ENCODE peak calls at places on chromosomes 5 and 9, in ten cellular contexts. One of them, this sample, is unnamed.

GRCh38 chr5:123261752-123262151 is 161.5 kb downstream of the CEP120 start:
- DNase-seq in NCI-H1092: no peak
- DNase-seq in endothelial cell: no peak
- DNase-seq in stimulated activated CD8-positive, alpha-beta memory T cell treated with anti-CD3 and anti-CD28 coated beads, Interleukin-4, amount 100 ng/mL, for 4 hours: no peak
- DNase-seq in GM12865: no peak
- DNase-seq in body of pancreas: no peak
- DNase-seq in substantia nigra: no peak
- DNase-seq in NCI-H774: no peak
- DNase-seq in activated CD4-positive, alpha-beta T cell treated with anti-CD3 and anti-CD28 coated beads, Interleukin-2, amount 50 U/mL, for 1 hour: no peak
- DNase-seq in SK-MEL-5: no peak
- DNase-seq in this sample: peak; percentile 52

GRCh38 chr9:68473790-68474189 is 66.9 kb downstream of the TMEM252 start:
- DNase-seq in NCI-H1092: no peak
- DNase-seq in endothelial cell: no peak
- DNase-seq in stimulated activated CD8-positive, alpha-beta memory T cell treated with anti-CD3 and anti-CD28 coated beads, Interleukin-4, amount 100 ng/mL, for 4 hours: no peak
- DNase-seq in GM12865: no peak
- DNase-seq in body of pancreas: no peak
- DNase-seq in substantia nigra: no peak
- DNase-seq in NCI-H774: no peak
- DNase-seq in activated CD4-positive, alpha-beta T cell treated with anti-CD3 and anti-CD28 coated beads, Interleukin-2, amount 50 U/mL, for 1 hour: no peak
- DNase-seq in SK-MEL-5: no peak
- DNase-seq in this sample: no peak

GRCh38 chr5:41707853-41708603 is 162.2 kb downstream of the OXCT1 start:
- DNase-seq in NCI-H1092: no peak
- DNase-seq in endothelial cell: peak; percentile 9
- DNase-seq in stimulated activated CD8-positive, alpha-beta memory T cell treated with anti-CD3 and anti-CD28 coated beads, Interleukin-4, amount 100 ng/mL, for 4 hours: no peak
- DNase-seq in GM12865: peak; percentile 54
- DNase-seq in body of pancreas: no peak
- DNase-seq in substantia nigra: no peak
- DNase-seq in NCI-H774: no peak
- DNase-seq in activated CD4-positive, alpha-beta T cell treated with anti-CD3 and anti-CD28 coated beads, Interleukin-2, amount 50 U/mL, for 1 hour: no peak
- DNase-seq in SK-MEL-5: peak; percentile 82
- DNase-seq in this sample: peak; percentile 76

GRCh38 chr5:151066920-151067319 is 13.9 kb downstream of the TNIP1 start:
- DNase-seq in NCI-H1092: no peak
- DNase-seq in endothelial cell: no peak
- DNase-seq in stimulated activated CD8-positive, alpha-beta memory T cell treated with anti-CD3 and anti-CD28 coated beads, Interleukin-4, amount 100 ng/mL, for 4 hours: no peak
- DNase-seq in GM12865: no peak
- DNase-seq in body of pancreas: no peak
- DNase-seq in substantia nigra: no peak
- DNase-seq in NCI-H774: no peak
- DNase-seq in activated CD4-positive, alpha-beta T cell treated with anti-CD3 and anti-CD28 coated beads, Interleukin-2, amount 50 U/mL, for 1 hour: no peak
- DNase-seq in SK-MEL-5: no peak
- DNase-seq in this sample: no peak

GRCh38 chr5:158287643-158288228 is 428.8 kb upstream of the CLINT1 start:
- DNase-seq in NCI-H1092: peak; percentile 5
- DNase-seq in endothelial cell: no peak
- DNase-seq in stimulated activated CD8-positive, alpha-beta memory T cell treated with anti-CD3 and anti-CD28 coated beads, Interleukin-4, amount 100 ng/mL, for 4 hours: no peak
- DNase-seq in GM12865: no peak
- DNase-seq in body of pancreas: peak; percentile 16
- DNase-seq in substantia nigra: no peak
- DNase-seq in NCI-H774: no peak
- DNase-seq in activated CD4-positive, alpha-beta T cell treated with anti-CD3 and anti-CD28 coated beads, Interleukin-2, amount 50 U/mL, for 1 hour: no peak
- DNase-seq in SK-MEL-5: no peak
- DNase-seq in this sample: peak; percentile 72

GRCh38 chr9:90916147-90916734 is 114.6 kb downstream of the SYK start:
- DNase-seq in NCI-H1092: no peak
- DNase-seq in endothelial cell: no peak
- DNase-seq in stimulated activated CD8-positive, alpha-beta memory T cell treated with anti-CD3 and anti-CD28 coated beads, Interleukin-4, amount 100 ng/mL, for 4 hours: no peak
- DNase-seq in GM12865: no peak
- DNase-seq in body of pancreas: no peak
- DNase-seq in substantia nigra: no peak
- DNase-seq in NCI-H774: no peak
- DNase-seq in activated CD4-positive, alpha-beta T cell treated with anti-CD3 and anti-CD28 coated beads, Interleukin-2, amount 50 U/mL, for 1 hour: no peak
- DNase-seq in SK-MEL-5: no peak
- DNase-seq in this sample: peak; percentile 73

GRCh38 chr9:131275332-131276106 is 791 bp downstream of the FAM78A start:
- DNase-seq in NCI-H1092: no peak
- DNase-seq in endothelial cell: peak; percentile 57
- DNase-seq in stimulated activated CD8-positive, alpha-beta memory T cell treated with anti-CD3 and anti-CD28 coated beads, Interleukin-4, amount 100 ng/mL, for 4 hours: no peak
- DNase-seq in GM12865: peak; percentile 76
- DNase-seq in body of pancreas: no peak
- DNase-seq in substantia nigra: no peak
- DNase-seq in NCI-H774: no peak
- DNase-seq in activated CD4-positive, alpha-beta T cell treated with anti-CD3 and anti-CD28 coated beads, Interleukin-2, amount 50 U/mL, for 1 hour: no peak
- DNase-seq in SK-MEL-5: no peak
- DNase-seq in this sample: no peak

GRCh38 chr5:72467987-72468386 is 39.2 kb downstream of the ZNF366 start:
- DNase-seq in NCI-H1092: no peak
- DNase-seq in endothelial cell: no peak
- DNase-seq in stimulated activated CD8-positive, alpha-beta memory T cell treated with anti-CD3 and anti-CD28 coated beads, Interleukin-4, amount 100 ng/mL, for 4 hours: no peak
- DNase-seq in GM12865: no peak
- DNase-seq in body of pancreas: no peak
- DNase-seq in substantia nigra: no peak
- DNase-seq in NCI-H774: no peak
- DNase-seq in activated CD4-positive, alpha-beta T cell treated with anti-CD3 and anti-CD28 coated beads, Interleukin-2, amount 50 U/mL, for 1 hour: no peak
- DNase-seq in SK-MEL-5: no peak
- DNase-seq in this sample: peak; percentile 40

GRCh38 chr9:7045361-7045760 is 287.6 kb downstream of the KDM4C start:
- DNase-seq in NCI-H1092: no peak
- DNase-seq in endothelial cell: no peak
- DNase-seq in stimulated activated CD8-positive, alpha-beta memory T cell treated with anti-CD3 and anti-CD28 coated beads, Interleukin-4, amount 100 ng/mL, for 4 hours: no peak
- DNase-seq in GM12865: no peak
- DNase-seq in body of pancreas: no peak
- DNase-seq in substantia nigra: no peak
- DNase-seq in NCI-H774: no peak
- DNase-seq in activated CD4-positive, alpha-beta T cell treated with anti-CD3 and anti-CD28 coated beads, Interleukin-2, amount 50 U/mL, for 1 hour: no peak
- DNase-seq in SK-MEL-5: no peak
- DNase-seq in this sample: peak; percentile 34

GRCh38 chr5:74875994-74876791 is 10.0 kb upstream of the FAM169A start:
- DNase-seq in NCI-H1092: no peak
- DNase-seq in endothelial cell: no peak
- DNase-seq in stimulated activated CD8-positive, alpha-beta memory T cell treated with anti-CD3 and anti-CD28 coated beads, Interleukin-4, amount 100 ng/mL, for 4 hours: no peak
- DNase-seq in GM12865: no peak
- DNase-seq in body of pancreas: no peak
- DNase-seq in substantia nigra: no peak
- DNase-seq in NCI-H774: no peak
- DNase-seq in activated CD4-positive, alpha-beta T cell treated with anti-CD3 and anti-CD28 coated beads, Interleukin-2, amount 50 U/mL, for 1 hour: no peak
- DNase-seq in SK-MEL-5: no peak
- DNase-seq in this sample: no peak

GRCh38 chr9:34254966-34255825 is 73.9 kb downstream of the KIF24 start:
- DNase-seq in NCI-H1092: no peak
- DNase-seq in endothelial cell: no peak
- DNase-seq in stimulated activated CD8-positive, alpha-beta memory T cell treated with anti-CD3 and anti-CD28 coated beads, Interleukin-4, amount 100 ng/mL, for 4 hours: no peak
- DNase-seq in GM12865: no peak
- DNase-seq in body of pancreas: peak; percentile 39
- DNase-seq in substantia nigra: no peak
- DNase-seq in NCI-H774: no peak
- DNase-seq in activated CD4-positive, alpha-beta T cell treated with anti-CD3 and anti-CD28 coated beads, Interleukin-2, amount 50 U/mL, for 1 hour: no peak
- DNase-seq in SK-MEL-5: no peak
- DNase-seq in this sample: peak; percentile 39

GRCh38 chr9:6506571-6506970 is 93.6 kb downstream of the UHRF2 start:
- DNase-seq in NCI-H1092: no peak
- DNase-seq in endothelial cell: no peak
- DNase-seq in stimulated activated CD8-positive, alpha-beta memory T cell treated with anti-CD3 and anti-CD28 coated beads, Interleukin-4, amount 100 ng/mL, for 4 hours: no peak
- DNase-seq in GM12865: no peak
- DNase-seq in body of pancreas: no peak
- DNase-seq in substantia nigra: no peak
- DNase-seq in NCI-H774: no peak
- DNase-seq in activated CD4-positive, alpha-beta T cell treated with anti-CD3 and anti-CD28 coated beads, Interleukin-2, amount 50 U/mL, for 1 hour: no peak
- DNase-seq in SK-MEL-5: peak; percentile 36
- DNase-seq in this sample: peak; percentile 48

GRCh38 chr5:147190236-147190815 is 44.5 kb upstream of the STK32A start:
- DNase-seq in NCI-H1092: no peak
- DNase-seq in endothelial cell: no peak
- DNase-seq in stimulated activated CD8-positive, alpha-beta memory T cell treated with anti-CD3 and anti-CD28 coated beads, Interleukin-4, amount 100 ng/mL, for 4 hours: no peak
- DNase-seq in GM12865: no peak
- DNase-seq in body of pancreas: peak; percentile 56
- DNase-seq in substantia nigra: no peak
- DNase-seq in NCI-H774: no peak
- DNase-seq in activated CD4-positive, alpha-beta T cell treated with anti-CD3 and anti-CD28 coated beads, Interleukin-2, amount 50 U/mL, for 1 hour: no peak
- DNase-seq in SK-MEL-5: peak; percentile 37
- DNase-seq in this sample: no peak

GRCh38 chr5:53482717-53483638 is 2.5 kb downstream of the FST start:
- DNase-seq in NCI-H1092: no peak
- DNase-seq in endothelial cell: peak; percentile 40
- DNase-seq in stimulated activated CD8-positive, alpha-beta memory T cell treated with anti-CD3 and anti-CD28 coated beads, Interleukin-4, amount 100 ng/mL, for 4 hours: no peak
- DNase-seq in GM12865: peak; percentile 29
- DNase-seq in body of pancreas: peak; percentile 10
- DNase-seq in substantia nigra: no peak
- DNase-seq in NCI-H774: no peak
- DNase-seq in activated CD4-positive, alpha-beta T cell treated with anti-CD3 and anti-CD28 coated beads, Interleukin-2, amount 50 U/mL, for 1 hour: no peak
- DNase-seq in SK-MEL-5: peak; percentile 11
- DNase-seq in this sample: peak; percentile 53

GRCh38 chr9:94945191-94946144 is 219.0 kb downstream of the AOPEP start:
- DNase-seq in NCI-H1092: no peak
- DNase-seq in endothelial cell: no peak
- DNase-seq in stimulated activated CD8-positive, alpha-beta memory T cell treated with anti-CD3 and anti-CD28 coated beads, Interleukin-4, amount 100 ng/mL, for 4 hours: no peak
- DNase-seq in GM12865: no peak
- DNase-seq in body of pancreas: peak; percentile 59
- DNase-seq in substantia nigra: peak; percentile 15
- DNase-seq in NCI-H774: no peak
- DNase-seq in activated CD4-positive, alpha-beta T cell treated with anti-CD3 and anti-CD28 coated beads, Interleukin-2, amount 50 U/mL, for 1 hour: no peak
- DNase-seq in SK-MEL-5: no peak
- DNase-seq in this sample: peak; percentile 96

GRCh38 chr9:121326130-121326838 is 43.8 kb downstream of the STOM start:
- DNase-seq in NCI-H1092: no peak
- DNase-seq in endothelial cell: no peak
- DNase-seq in stimulated activated CD8-positive, alpha-beta memory T cell treated with anti-CD3 and anti-CD28 coated beads, Interleukin-4, amount 100 ng/mL, for 4 hours: no peak
- DNase-seq in GM12865: no peak
- DNase-seq in body of pancreas: peak; percentile 57
- DNase-seq in substantia nigra: peak; percentile 23
- DNase-seq in NCI-H774: no peak
- DNase-seq in activated CD4-positive, alpha-beta T cell treated with anti-CD3 and anti-CD28 coated beads, Interleukin-2, amount 50 U/mL, for 1 hour: no peak
- DNase-seq in SK-MEL-5: no peak
- DNase-seq in this sample: peak; percentile 44

GRCh38 chr9:121304707-121305106 is 36.7 kb downstream of the GSN start:
- DNase-seq in NCI-H1092: no peak
- DNase-seq in endothelial cell: no peak
- DNase-seq in stimulated activated CD8-positive, alpha-beta memory T cell treated with anti-CD3 and anti-CD28 coated beads, Interleukin-4, amount 100 ng/mL, for 4 hours: no peak
- DNase-seq in GM12865: no peak
- DNase-seq in body of pancreas: no peak
- DNase-seq in substantia nigra: no peak
- DNase-seq in NCI-H774: no peak
- DNase-seq in activated CD4-positive, alpha-beta T cell treated with anti-CD3 and anti-CD28 coated beads, Interleukin-2, amount 50 U/mL, for 1 hour: no peak
- DNase-seq in SK-MEL-5: no peak
- DNase-seq in this sample: no peak

GRCh38 chr5:58754250-58754649 is 171.4 kb downstream of the RAB3C start:
- DNase-seq in NCI-H1092: no peak
- DNase-seq in endothelial cell: no peak
- DNase-seq in stimulated activated CD8-positive, alpha-beta memory T cell treated with anti-CD3 and anti-CD28 coated beads, Interleukin-4, amount 100 ng/mL, for 4 hours: no peak
- DNase-seq in GM12865: no peak
- DNase-seq in body of pancreas: no peak
- DNase-seq in substantia nigra: no peak
- DNase-seq in NCI-H774: no peak
- DNase-seq in activated CD4-positive, alpha-beta T cell treated with anti-CD3 and anti-CD28 coated beads, Interleukin-2, amount 50 U/mL, for 1 hour: no peak
- DNase-seq in SK-MEL-5: no peak
- DNase-seq in this sample: no peak

GRCh38 chr5:65326912-65327311 is 154.8 kb downstream of the ADAMTS6 start:
- DNase-seq in NCI-H1092: no peak
- DNase-seq in endothelial cell: no peak
- DNase-seq in stimulated activated CD8-positive, alpha-beta memory T cell treated with anti-CD3 and anti-CD28 coated beads, Interleukin-4, amount 100 ng/mL, for 4 hours: no peak
- DNase-seq in GM12865: no peak
- DNase-seq in body of pancreas: no peak
- DNase-seq in substantia nigra: no peak
- DNase-seq in NCI-H774: no peak
- DNase-seq in activated CD4-positive, alpha-beta T cell treated with anti-CD3 and anti-CD28 coated beads, Interleukin-2, amount 50 U/mL, for 1 hour: no peak
- DNase-seq in SK-MEL-5: no peak
- DNase-seq in this sample: peak; percentile 69

GRCh38 chr9:109447329-109448076 is 50.6 kb downstream of the PTPN3 start:
- DNase-seq in NCI-H1092: no peak
- DNase-seq in endothelial cell: no peak
- DNase-seq in stimulated activated CD8-positive, alpha-beta memory T cell treated with anti-CD3 and anti-CD28 coated beads, Interleukin-4, amount 100 ng/mL, for 4 hours: no peak
- DNase-seq in GM12865: peak; percentile 14
- DNase-seq in body of pancreas: no peak
- DNase-seq in substantia nigra: no peak
- DNase-seq in NCI-H774: no peak
- DNase-seq in activated CD4-positive, alpha-beta T cell treated with anti-CD3 and anti-CD28 coated beads, Interleukin-2, amount 50 U/mL, for 1 hour: no peak
- DNase-seq in SK-MEL-5: peak; percentile 60
- DNase-seq in this sample: no peak

GRCh38 chr9:130298663-130299279 is 33.2 kb downstream of the HMCN2 start:
- DNase-seq in NCI-H1092: no peak
- DNase-seq in endothelial cell: peak; percentile 36
- DNase-seq in stimulated activated CD8-positive, alpha-beta memory T cell treated with anti-CD3 and anti-CD28 coated beads, Interleukin-4, amount 100 ng/mL, for 4 hours: no peak
- DNase-seq in GM12865: no peak
- DNase-seq in body of pancreas: no peak
- DNase-seq in substantia nigra: no peak
- DNase-seq in NCI-H774: no peak
- DNase-seq in activated CD4-positive, alpha-beta T cell treated with anti-CD3 and anti-CD28 coated beads, Interleukin-2, amount 50 U/mL, for 1 hour: no peak
- DNase-seq in SK-MEL-5: no peak
- DNase-seq in this sample: no peak

GRCh38 chr9:129093602-129094386 is 12.9 kb downstream of the DOLPP1 start:
- DNase-seq in NCI-H1092: no peak
- DNase-seq in endothelial cell: no peak
- DNase-seq in stimulated activated CD8-positive, alpha-beta memory T cell treated with anti-CD3 and anti-CD28 coated beads, Interleukin-4, amount 100 ng/mL, for 4 hours: no peak
- DNase-seq in GM12865: no peak
- DNase-seq in body of pancreas: no peak
- DNase-seq in substantia nigra: no peak
- DNase-seq in NCI-H774: no peak
- DNase-seq in activated CD4-positive, alpha-beta T cell treated with anti-CD3 and anti-CD28 coated beads, Interleukin-2, amount 50 U/mL, for 1 hour: no peak
- DNase-seq in SK-MEL-5: no peak
- DNase-seq in this sample: no peak

GRCh38 chr9:27771803-27772545 is 198.7 kb upstream of the C9orf72 start:
- DNase-seq in NCI-H1092: no peak
- DNase-seq in endothelial cell: peak; percentile 29
- DNase-seq in stimulated activated CD8-positive, alpha-beta memory T cell treated with anti-CD3 and anti-CD28 coated beads, Interleukin-4, amount 100 ng/mL, for 4 hours: no peak
- DNase-seq in GM12865: no peak
- DNase-seq in body of pancreas: no peak
- DNase-seq in substantia nigra: no peak
- DNase-seq in NCI-H774: peak; percentile 6
- DNase-seq in activated CD4-positive, alpha-beta T cell treated with anti-CD3 and anti-CD28 coated beads, Interleukin-2, amount 50 U/mL, for 1 hour: no peak
- DNase-seq in SK-MEL-5: no peak
- DNase-seq in this sample: no peak

GRCh38 chr9:93378276-93378675 is 73.2 kb upstream of the FAM120A start:
- DNase-seq in NCI-H1092: no peak
- DNase-seq in endothelial cell: no peak
- DNase-seq in stimulated activated CD8-positive, alpha-beta memory T cell treated with anti-CD3 and anti-CD28 coated beads, Interleukin-4, amount 100 ng/mL, for 4 hours: no peak
- DNase-seq in GM12865: no peak
- DNase-seq in body of pancreas: no peak
- DNase-seq in substantia nigra: no peak
- DNase-seq in NCI-H774: no peak
- DNase-seq in activated CD4-positive, alpha-beta T cell treated with anti-CD3 and anti-CD28 coated beads, Interleukin-2, amount 50 U/mL, for 1 hour: no peak
- DNase-seq in SK-MEL-5: no peak
- DNase-seq in this sample: no peak

GRCh38 chr9:32551491-32552049 is 557 bp upstream of the SMIM27 start:
- DNase-seq in NCI-H1092: peak; percentile 35
- DNase-seq in endothelial cell: peak; percentile 28
- DNase-seq in stimulated activated CD8-positive, alpha-beta memory T cell treated with anti-CD3 and anti-CD28 coated beads, Interleukin-4, amount 100 ng/mL, for 4 hours: no peak
- DNase-seq in GM12865: peak; percentile 52
- DNase-seq in body of pancreas: peak; percentile 36
- DNase-seq in substantia nigra: peak; percentile 28
- DNase-seq in NCI-H774: peak; percentile 42
- DNase-seq in activated CD4-positive, alpha-beta T cell treated with anti-CD3 and anti-CD28 coated beads, Interleukin-2, amount 50 U/mL, for 1 hour: peak; percentile 35
- DNase-seq in SK-MEL-5: peak; percentile 20
- DNase-seq in this sample: peak; percentile 36

This sample was measured in IMR-90.